ENCODE peak calls at places on chromosomes 3 and 15, in ten cellular contexts. E, A, U, B, W, G, L, D, K and V are unnamed samples.

GRCh38 chr3:30689202-30689641 is 82.8 kb downstream of the TGFBR2 start:
- DNase-seq in B (no peak), U (peak; percentile 83), D (peak; percentile 72), A (peak; percentile 80), K (no peak), L (peak; percentile 28), E (no peak), G (no peak), W (no peak), V (peak; percentile 58)

GRCh38 chr3:40989141-40990061 is 209.9 kb upstream of the CTNNB1 start:
- DNase-seq in G (no peak), D (peak; percentile 41), L (no peak), E (no peak), W (no peak), K (no peak), A (no peak), U (no peak), B (no peak), V (no peak)

GRCh38 chr3:43022111-43022510 is 43.0 kb downstream of the GASK1A start:
- DNase-seq in A (no peak), D (no peak), L (no peak), B (no peak), K (no peak), U (no peak), W (no peak), G (no peak), E (no peak), V (no peak)

GRCh38 chr3:147215660-147216059 is 190.7 kb downstream of the ZIC4 start:
- DNase-seq in W (no peak), L (no peak), D (no peak), U (no peak), A (no peak), K (no peak), B (no peak), E (no peak), G (no peak), V (no peak)

GRCh38 chr3:183984749-183985729 is 32.6 kb downstream of the ABCC5 start:
- DNase-seq in B (peak; percentile 28), K (no peak), W (no peak), E (no peak), U (no peak), L (no peak), G (no peak), D (no peak), A (no peak), V (no peak)

GRCh38 chr3:182606905-182607504 is 186.3 kb upstream of the ATP11B start:
- DNase-seq in L (no peak), U (peak; percentile 41), W (no peak), G (no peak), E (no peak), D (no peak), K (no peak), B (no peak), A (no peak), V (no peak)

GRCh38 chr3:55245391-55245790 is 241.7 kb downstream of the WNT5A start:
- DNase-seq in K (no peak), L (no peak), B (no peak), G (no peak), U (no peak), W (no peak), E (no peak), A (no peak), D (no peak), V (no peak)

GRCh38 chr3:131756405-131756804 is 253.6 kb upstream of the MRPL3 start:
- DNase-seq in E (no peak), K (no peak), B (no peak), A (no peak), W (no peak), G (no peak), D (no peak), U (no peak), L (no peak), V (no peak)

GRCh38 chr3:196998966-196999760 is 30.5 kb downstream of the MELTF start:
- DNase-seq in G (no peak), D (no peak), L (no peak), K (no peak), E (no peak), B (no peak), U (no peak), A (no peak), W (no peak), V (no peak)

GRCh38 chr3:50245251-50245745 is 9.3 kb downstream of the GNAI2 start:
- DNase-seq in L (no peak), B (no peak), W (no peak), A (no peak), E (no peak), U (no peak), G (no peak), D (no peak), K (no peak), V (no peak)

GRCh38 chr3:149199474-149199873 is 22.2 kb downstream of the CP start:
- DNase-seq in G (no peak), B (peak; percentile 28), D (peak; percentile 46), W (no peak), A (no peak), E (no peak), K (no peak), U (no peak), L (no peak), V (no peak)

GRCh38 chr3:50388021-50388719 is 28.8 kb upstream of the TMEM115 start:
- DNase-seq in D (no peak), A (no peak), G (no peak), K (no peak), W (no peak), E (no peak), U (no peak), L (no peak), B (no peak), V (no peak)

GRCh38 chr15:73856458-73857192 is 16.7 kb upstream of the TBC1D21 start:
- DNase-seq in E (no peak), G (no peak), W (peak; percentile 46), A (no peak), D (no peak), U (no peak), B (peak; percentile 29), K (peak; percentile 11), L (no peak), V (peak; percentile 21)

GRCh38 chr15:45719490-45719889 is 84.7 kb downstream of the SQOR start:
- DNase-seq in E (no peak), B (no peak), D (peak; percentile 45), U (no peak), G (no peak), A (no peak), K (no peak), W (peak; percentile 29), L (no peak), V (no peak)

GRCh38 chr3:124885466-124886167 is 1.5 kb downstream of the ITGB5 start:
- DNase-seq in G (no peak), A (peak; percentile 43), E (no peak), L (peak; percentile 25), B (no peak), U (no peak), W (peak; percentile 28), K (peak; percentile 47), D (peak; percentile 35), V (peak; percentile 27)

GRCh38 chr15:33453761-33454160 is 143.0 kb downstream of the RYR3 start:
- DNase-seq in D (no peak), U (no peak), W (no peak), A (peak; percentile 92), L (no peak), G (no peak), K (no peak), E (no peak), B (no peak), V (no peak)

GRCh38 chr3:66816110-66816761 is 181.9 kb upstream of the KBTBD8 start:
- DNase-seq in L (no peak), B (peak; percentile 27), A (peak; percentile 16), K (peak; percentile 83), E (no peak), U (peak; percentile 55), D (peak; percentile 75), G (no peak), W (no peak), V (peak; percentile 57)

GRCh38 chr3:102301155-102301554 is 133.7 kb upstream of the ZPLD1 start:
- DNase-seq in B (no peak), E (no peak), G (no peak), K (no peak), L (no peak), U (no peak), W (no peak), A (no peak), D (no peak), V (no peak)

GRCh38 chr3:175304437-175304836 is 445.3 kb downstream of the NAALADL2 start:
- DNase-seq in K (no peak), U (no peak), B (peak; percentile 46), W (no peak), D (no peak), E (no peak), G (no peak), L (no peak), A (no peak), V (no peak)

GRCh38 chr3:18100126-18100525 is 325.0 kb downstream of the SATB1 start:
- DNase-seq in L (no peak), K (no peak), U (peak; percentile 14), B (no peak), W (no peak), E (no peak), A (no peak), D (peak; percentile 15), G (no peak), V (peak; percentile 16)

GRCh38 chr15:28994830-28995180 is 109.0 kb downstream of the APBA2 start:
- DNase-seq in U (no peak), D (no peak), G (no peak), K (peak; percentile 92), E (no peak), L (no peak), A (no peak), B (no peak), W (no peak), V (no peak)

GRCh38 chr3:58004972-58005371 is 3.2 kb upstream of the FLNB start:
- DNase-seq in G (no peak), K (no peak), B (no peak), D (no peak), E (no peak), U (no peak), W (no peak), L (peak; percentile 14), A (peak; percentile 49), V (peak; percentile 83)

GRCh38 chr3:1294566-1294965 is 201.7 kb downstream of the CNTN6 start:
- DNase-seq in D (no peak), E (no peak), G (no peak), W (no peak), U (no peak), K (no peak), A (no peak), B (no peak), L (no peak), V (no peak)

GRCh38 chr15:23467110-23467600 is 20.1 kb upstream of the GOLGA6L2 start:
- DNase-seq in D (peak; percentile 45), W (no peak), B (peak; percentile 34), E (no peak), A (peak; percentile 35), L (no peak), G (no peak), U (peak; percentile 38), K (peak; percentile 59), V (peak; percentile 23)

GRCh38 chr3:45034612-45035252 is 8.6 kb downstream of the CLEC3B start:
- DNase-seq in L (no peak), D (no peak), A (no peak), G (no peak), E (no peak), K (peak; percentile 71), U (no peak), B (no peak), W (peak; percentile 71), V (no peak)

GRCh38 chr3:6204891-6205290 is 656.0 kb upstream of the GRM7 start:
- DNase-seq in W (no peak), B (no peak), A (no peak), U (no peak), G (no peak), K (no peak), D (no peak), E (no peak), L (no peak), V (peak; percentile 2)

GRCh38 chr3:5055352-5056004 is 66.6 kb upstream of the ARL8B start:
- DNase-seq in E (no peak), L (no peak), A (no peak), D (no peak), K (peak; percentile 34), U (no peak), G (no peak), W (no peak), B (no peak), V (no peak)

GRCh38 chr15:32656091-32656860 is 14.8 kb downstream of the SCG5 start:
- DNase-seq in E (no peak), G (no peak), L (no peak), U (no peak), W (no peak), A (no peak), K (no peak), D (no peak), B (no peak), V (no peak)